ENCODE peak calls at places on chromosomes 13 and 19, in ten cellular contexts. D is effector memory CD4-positive, alpha-beta T cell; Q is heart right ventricle; O is mucosa of descending colon; R is adrenal gland; N is left ventricle myocardium inferior; B is heart left ventricle; U is foreskin keratinocyte; S is right lobe of liver; C is colonic mucosa. Z is an unnamed sample. For H3K4me1, the result is how much of the 10 kb centered on the place peaks cover.

GRCh38 chr19:57465680-57466381 is 8.9 kb upstream of the VN1R1 start:
- DNase-seq in D (no peak), Q (no peak), O (peak), R (no peak), N (no peak), B (no peak), U (no peak), S (no peak), C (no peak), Z (peak)

GRCh38 chr13:41654800-41655199 is 197.4 kb downstream of the RGCC start:
- DNase-seq in D (no peak), Q (no peak), O (no peak), R (no peak), N (no peak), B (no peak), U (no peak), S (no peak), C (no peak), Z (no peak)

GRCh38 chr19:35370722-35371121 is at the start of gene GPR42:
- DNase-seq in D (no peak), Q (no peak), O (no peak), R (no peak), N (no peak), B (no peak), U (no peak), S (no peak), C (no peak), Z (no peak)

GRCh38 chr19:13160557-13160956 is 10.3 kb downstream of the IER2 start:
- DNase-seq in D (no peak), Q (no peak), O (no peak), R (peak), N (no peak), B (no peak), U (no peak), S (no peak), C (no peak), Z (no peak)

GRCh38 chr19:41870401-41870873 is 6.6 kb upstream of the CD79A start:
- DNase-seq in D (no peak), Q (no peak), O (no peak), R (peak), N (no peak), B (no peak), U (no peak), S (no peak), C (no peak), Z (no peak)

GRCh38 chr13:65336106-65336603 is 1894.0 kb downstream of the PCDH9 start:
- DNase-seq in D (no peak), Q (no peak), O (no peak), R (no peak), N (no peak), B (no peak), U (no peak), S (no peak), C (no peak), Z (no peak)

GRCh38 chr13:93254775-93255174 is 28.2 kb downstream of the GPC6 start:
- DNase-seq in D (no peak), Q (no peak), O (no peak), R (no peak), N (no peak), B (no peak), U (no peak), S (no peak), C (no peak), Z (no peak)

GRCh38 chr13:21849323-21849722 is 178.4 kb downstream of the FGF9 start:
- DNase-seq in D (no peak), Q (no peak), O (peak), R (peak), N (no peak), B (no peak), U (no peak), S (no peak), C (no peak), Z (no peak)

GRCh38 chr13:51717786-51718398 is 86.1 kb downstream of the DHRS12 start:
- DNase-seq in D (no peak), Q (no peak), O (no peak), R (no peak), N (no peak), B (no peak), U (no peak), S (no peak), C (no peak), Z (no peak)

GRCh38 chr19:11027381-11027780 is 61.9 kb upstream of the LDLR start:
- DNase-seq in D (no peak), Q (no peak), O (no peak), R (no peak), N (no peak), B (no peak), U (no peak), S (no peak), C (no peak), Z (no peak)

GRCh38 chr13:94657167-94657566 is 55.2 kb downstream of the SOX21 start:
- DNase-seq in D (no peak), Q (no peak), O (no peak), R (no peak), N (no peak), B (no peak), U (peak), S (no peak), C (no peak), Z (no peak)

GRCh38 chr19:6376512-6377193 is 920 bp upstream of the PSPN start:
- DNase-seq in D (no peak), Q (no peak), O (no peak), R (no peak), N (no peak), B (no peak), U (no peak), S (no peak), C (no peak), Z (no peak)

GRCh38 chr13:24680258-24680920 is at the start of gene ATP12A:
- DNase-seq in D (no peak), Q (no peak), O (peak), R (no peak), N (no peak), B (no peak), U (no peak), S (peak), C (peak), Z (no peak)

GRCh38 chr19:8311461-8312260 is 3.5 kb upstream of the CD320 start:
- DNase-seq in D (no peak), Q (peak), O (peak), R (no peak), N (peak), B (peak), U (no peak), S (peak), C (peak), Z (no peak)

GRCh38 chr13:48772908-48773307 is 119.2 kb downstream of the CYSLTR2 start:
- DNase-seq in D (no peak), Q (no peak), O (no peak), R (no peak), N (no peak), B (no peak), U (no peak), S (no peak), C (no peak), Z (no peak)

GRCh38 chr19:9641810-9642209 is 20.8 kb upstream of the ZNF561 start:
- DNase-seq in D (no peak), Q (no peak), O (no peak), R (no peak), N (no peak), B (no peak), U (no peak), S (no peak), C (no peak), Z (no peak)

GRCh38 chr19:17347361-17347760 is 10.0 kb downstream of the GTPBP3 start:
- DNase-seq in D (no peak), Q (no peak), O (no peak), R (no peak), N (no peak), B (no peak), U (no peak), S (no peak), C (no peak), Z (no peak)

GRCh38 chr13:39567569-39567968 is 35.4 kb downstream of the LHFPL6 start:
- DNase-seq in D (no peak), Q (no peak), O (no peak), R (no peak), N (no peak), B (no peak), U (no peak), S (no peak), C (no peak), Z (no peak)

GRCh38 chr19:47231215-47232054 is 436 bp upstream of the BBC3 start:
- DNase-seq in D (peak), Q (peak), O (peak), R (peak), N (peak), B (peak), U (no peak), S (peak), C (peak), Z (peak)

GRCh38 chr13:43094901-43095300 is 71.5 kb downstream of the DNAJC15 start:
- DNase-seq in D (no peak), Q (no peak), O (no peak), R (no peak), N (no peak), B (no peak), U (no peak), S (no peak), C (no peak), Z (no peak)

GRCh38 chr19:18091217-18091608 is 4.5 kb upstream of the IL12RB1 start:
- DNase-seq in D (peak), Q (peak), O (peak), R (peak), N (peak), B (peak), U (no peak), S (peak), C (peak), Z (peak)

GRCh38 chr13:70932511-70932910 is 824.3 kb upstream of the KLHL1 start:
- DNase-seq in D (no peak), Q (no peak), O (no peak), R (no peak), N (no peak), B (no peak), U (no peak), S (no peak), C (no peak), Z (no peak)

GRCh38 chr13:67091603-67092002 is 138.5 kb downstream of the PCDH9 start:
- DNase-seq in D (no peak), Q (no peak), O (no peak), R (no peak), N (no peak), B (no peak), U (no peak), S (no peak), C (no peak), Z (no peak)

GRCh38 chr19:50794778-50795664 is 4.8 kb downstream of the ACP4 start:
- DNase-seq in D (no peak), Q (no peak), O (no peak), R (no peak), N (no peak), B (no peak), U (peak), S (no peak), C (no peak), Z (no peak)

GRCh38 chr13:49655906-49656305 is 27.6 kb downstream of the ARL11 start:
- DNase-seq in D (no peak), Q (no peak), O (no peak), R (no peak), N (no peak), B (no peak), U (no peak), S (no peak), C (no peak), Z (no peak)

GRCh38 chr13:110336681-110337080 is 29.6 kb downstream of the COL4A2 start:
- DNase-seq in D (no peak), Q (no peak), O (no peak), R (no peak), N (no peak), B (no peak), U (no peak), S (no peak), C (no peak), Z (no peak)

GRCh38 chr19:7554990-7555864 is 19.7 kb downstream of the PNPLA6 start:
- DNase-seq in D (no peak), Q (no peak), O (peak), R (no peak), N (no peak), B (no peak), U (no peak), S (no peak), C (peak), Z (no peak)

GRCh38 chr13:100710176-100710575 is 35.6 kb upstream of the TMTC4 start:
- DNase-seq in D (no peak), Q (no peak), O (no peak), R (no peak), N (no peak), B (no peak), U (no peak), S (no peak), C (no peak), Z (no peak)

GRCh38 chr13:20943519-20944012 is 41.0 kb upstream of the XPO4 start:
- DNase-seq in D (peak), Q (peak), O (peak), R (peak), N (peak), B (peak), U (peak), S (peak), C (peak), Z (peak)

GRCh38 chr13:33087091-33087490 is 70.9 kb downstream of the KL start:
- DNase-seq in D (no peak), Q (no peak), O (no peak), R (no peak), N (no peak), B (no peak), U (no peak), S (no peak), C (no peak), Z (no peak)

GRCh38 chr13:75803175-75803611 is 167.1 kb downstream of the LMO7 start:
- DNase-seq in D (no peak), Q (no peak), O (peak), R (no peak), N (no peak), B (no peak), U (no peak), S (no peak), C (peak), Z (no peak)

GRCh38 chr19:42286349-42287016 is 15.4 kb upstream of the PRR19 start:
- DNase-seq in D (no peak), Q (peak), O (no peak), R (peak), N (peak), B (peak), U (no peak), S (peak), C (no peak), Z (no peak)

GRCh38 chr13:78632956-78633355 is 26.0 kb downstream of the OBI1 start:
- DNase-seq in D (no peak), Q (no peak), O (no peak), R (no peak), N (no peak), B (no peak), U (no peak), S (no peak), C (no peak), Z (no peak)

GRCh38 chr13:110177790-110178189 is 129.2 kb downstream of the COL4A1 start:
- DNase-seq in D (no peak), Q (no peak), O (no peak), R (no peak), N (no peak), B (no peak), U (no peak), S (no peak), C (no peak), Z (no peak)

GRCh38 chr19:17681505-17682125 is 6.5 kb downstream of the UNC13A start:
- DNase-seq in D (no peak), Q (peak), O (peak), R (peak), N (peak), B (peak), U (no peak), S (peak), C (peak), Z (no peak)

GRCh38 chr19:42242071-42242511 is 311 bp downstream of the GSK3A start:
- DNase-seq in D (no peak), Q (no peak), O (peak), R (peak), N (no peak), B (peak), U (no peak), S (no peak), C (peak), Z (no peak)

GRCh38 chr19:30920238-30920637 is 429.0 kb downstream of the TSHZ3 start:
- DNase-seq in D (no peak), Q (no peak), O (no peak), R (no peak), N (no peak), B (no peak), U (no peak), S (no peak), C (no peak), Z (no peak)

GRCh38 chr19:10292206-10292788 is 2.5 kb downstream of the ICAM5 start:
- DNase-seq in D (no peak), Q (peak), O (peak), R (peak), N (peak), B (peak), U (no peak), S (peak), C (peak), Z (peak)

GRCh38 chr13:75443356-75443958 is 38.5 kb downstream of the TBC1D4 start:
- DNase-seq in D (no peak), Q (no peak), O (no peak), R (no peak), N (no peak), B (no peak), U (no peak), S (no peak), C (peak), Z (no peak)

GRCh38 chr13:68190826-68191225 is 960.7 kb upstream of the PCDH9 start:
- DNase-seq in D (no peak), Q (no peak), O (no peak), R (no peak), N (no peak), B (no peak), U (peak), S (no peak), C (no peak), Z (no peak)

DNA sequence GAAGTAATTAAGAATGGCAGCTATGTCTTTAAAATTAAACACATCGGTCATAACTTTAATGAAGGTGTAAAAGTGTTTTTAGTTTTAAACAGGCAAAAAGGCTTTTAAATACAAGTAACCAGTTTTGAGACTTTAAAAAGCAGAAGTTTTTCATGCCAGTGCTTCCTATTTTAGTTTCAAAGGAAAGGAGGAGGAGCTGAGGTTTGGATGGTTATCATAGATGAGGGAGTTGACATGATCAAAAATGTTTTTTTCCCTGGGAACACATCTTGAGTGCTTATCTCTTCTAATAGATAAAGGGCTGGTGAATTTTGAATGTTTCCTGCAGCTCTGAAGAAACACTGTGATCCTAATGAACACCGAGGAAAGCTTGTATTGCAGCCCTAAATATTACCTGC is 42.9 kb downstream of the LRCH1 start:
- DNase-seq in D (no peak), Q (no peak), O (no peak), R (no peak), N (no peak), B (no peak), U (no peak), S (no peak), C (no peak), Z (no peak)
- H3K4me1 ChIP-seq in D (under half), Q (half or more), O (under half), R (under half), N (half or more), B (under half), U (under half), S (under half), C (under half), Z (half or more)

DNA sequence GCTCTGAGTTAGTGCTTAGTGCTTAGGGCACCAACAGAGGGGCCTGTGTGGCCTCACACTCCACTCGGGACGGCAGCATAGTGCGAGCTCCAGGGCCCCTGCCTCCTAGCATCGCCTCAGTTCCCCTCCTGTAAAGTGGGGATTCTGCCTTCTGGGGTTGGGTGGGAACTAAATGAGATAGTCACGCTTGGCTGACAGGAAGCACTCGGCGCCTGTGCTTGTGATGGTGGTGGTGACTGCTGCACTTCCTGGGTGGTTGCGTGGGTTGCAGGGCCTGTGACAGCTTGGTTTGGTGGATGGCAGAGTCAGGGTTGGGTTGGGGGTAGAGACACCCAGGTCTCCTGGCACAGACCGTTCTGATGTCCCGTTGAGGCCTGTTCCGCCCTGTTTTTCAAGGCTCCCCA is 7.7 kb downstream of the PLEKHF1 start:
- DNase-seq in D (peak), Q (no peak), O (peak), R (no peak), N (no peak), B (no peak), U (no peak), S (no peak), C (no peak), Z (peak)
- H3K4me1 ChIP-seq in D (half or more), Q (half or more), O (under half), R (under half), N (half or more), B (under half), U (under half), S (under half), C (under half), Z (half or more)

GRCh38 chr13:99297330-99297729 is 9.9 kb downstream of the GPR183 start:
- DNase-seq in D (no peak), Q (no peak), O (no peak), R (no peak), N (no peak), B (no peak), U (no peak), S (no peak), C (no peak), Z (no peak)
- H3K4me1 ChIP-seq in D (half or more), Q (under half), O (under half), R (under half), N (under half), B (under half), U (under half), S (under half), C (under half), Z (under half)

GRCh38 chr19:1848399-1849131 is at the start of gene REXO1:
- DNase-seq in D (peak), Q (peak), O (peak), R (peak), N (peak), B (peak), U (peak), S (peak), C (peak), Z (peak)

GRCh38 chr19:1851581-1852293 is 3.5 kb upstream of the REXO1 start:
- DNase-seq in D (peak), Q (no peak), O (no peak), R (no peak), N (no peak), B (peak), U (no peak), S (peak), C (no peak), Z (no peak)

GRCh38 chr19:1849132-1849474 is 820 bp upstream of the REXO1 start:
- DNase-seq in D (no peak), Q (no peak), O (no peak), R (no peak), N (no peak), B (no peak), U (no peak), S (no peak), C (no peak), Z (no peak)

GRCh38 chr19:1850809-1851544 is 2.7 kb upstream of the REXO1 start:
- DNase-seq in D (no peak), Q (no peak), O (no peak), R (no peak), N (no peak), B (no peak), U (no peak), S (peak), C (no peak), Z (no peak)

DNA sequence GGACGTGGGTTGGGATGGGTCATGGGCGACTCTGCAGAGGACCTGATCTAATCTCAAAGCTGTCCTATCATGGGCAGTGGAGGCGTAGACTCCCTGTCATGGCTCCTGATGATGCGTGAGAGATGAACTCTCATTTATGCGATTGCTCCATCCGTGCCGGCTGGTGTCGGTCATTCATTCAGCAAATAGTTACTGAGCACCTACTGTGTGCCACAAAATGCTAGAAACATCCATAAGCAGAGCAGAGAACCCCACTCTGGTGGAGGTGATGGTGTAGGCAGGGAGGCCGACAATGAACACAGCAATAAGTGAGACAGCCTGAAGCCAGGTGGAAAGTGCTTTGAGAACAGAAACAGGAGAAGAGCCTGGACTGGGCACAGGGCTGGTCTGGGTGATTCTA is 1.7 kb upstream of the REXO1 start:
- DNase-seq in D (no peak), Q (no peak), O (no peak), R (no peak), N (no peak), B (no peak), U (no peak), S (no peak), C (no peak), Z (no peak)
- H3K4me1 ChIP-seq in D (half or more), Q (half or more), O (half or more), R (under half), N (half or more), B (under half), U (under half), S (under half), C (under half), Z (under half)

Z was measured in gastrocnemius medialis.